ENCODE peak calls at places on chromosomes 4 and X, in nine cellular contexts. O, F, C, R, Z, Y, E, S and P are unnamed samples.

GRCh38 chr4:84870398-84871163 is 95.9 kb downstream of the WDFY3 start:
- DNase-seq in O (peak; percentile 66), F (no peak), C (peak; percentile 9), R (no peak), Z (no peak), Y (no peak), E (peak; percentile 20), S (peak; percentile 43), P (peak; percentile 81)

GRCh38 chrX:41481264-41482109 is 34.3 kb downstream of the NYX start:
- DNase-seq in O (no peak), F (no peak), C (peak; percentile 15), R (no peak), Z (no peak), Y (no peak), E (no peak), S (no peak), P (no peak)

GRCh38 chr4:183541081-183542045 is 36.5 kb downstream of the ING2 start:
- DNase-seq in O (peak; percentile 45), F (peak; percentile 49), C (no peak), R (no peak), Z (no peak), Y (peak; percentile 75), E (peak; percentile 8), S (peak; percentile 79), P (no peak)

GRCh38 chr4:26723216-26723615 is 137.4 kb upstream of the STIM2 start:
- DNase-seq in O (no peak), F (no peak), C (no peak), R (no peak), Z (no peak), Y (no peak), E (no peak), S (no peak), P (no peak)

GRCh38 chrX:15507005-15507404 is 6.4 kb downstream of the BMX start:
- DNase-seq in O (no peak), F (no peak), C (no peak), R (no peak), Z (no peak), Y (no peak), E (no peak), S (no peak), P (no peak)

GRCh38 chr4:185847352-185848078 is 35.5 kb upstream of the SORBS2 start:
- DNase-seq in O (peak; percentile 85), F (peak; percentile 72), C (peak; percentile 38), R (no peak), Z (no peak), Y (no peak), E (no peak), S (peak; percentile 70), P (peak; percentile 94)

GRCh38 chr4:119209077-119209476 is 3.4 kb upstream of the USP53 start:
- DNase-seq in O (peak; percentile 96), F (no peak), C (peak; percentile 54), R (no peak), Z (no peak), Y (no peak), E (peak; percentile 66), S (peak; percentile 90), P (peak; percentile 94)

GRCh38 chr4:1356181-1356998 is 9.4 kb downstream of the UVSSA start:
- DNase-seq in O (peak; percentile 83), F (peak; percentile 82), C (peak; percentile 61), R (peak; percentile 59), Z (no peak), Y (peak; percentile 67), E (no peak), S (peak; percentile 59), P (peak; percentile 41)

GRCh38 chr4:88162636-88163035 is 4.2 kb upstream of the ABCG2 start:
- DNase-seq in O (peak; percentile 66), F (no peak), C (no peak), R (no peak), Z (no peak), Y (no peak), E (no peak), S (peak; percentile 36), P (no peak)

GRCh38 chrX:19630228-19630627 is 114.9 kb upstream of the MAP3K15 start:
- DNase-seq in O (no peak), F (no peak), C (no peak), R (no peak), Z (no peak), Y (no peak), E (no peak), S (no peak), P (no peak)

GRCh38 chrX:13103111-13103913 is 58.9 kb upstream of the FAM9C start:
- DNase-seq in O (peak; percentile 20), F (no peak), C (no peak), R (no peak), Z (no peak), Y (no peak), E (no peak), S (no peak), P (no peak)

GRCh38 chr4:29852537-29852936 is 867.6 kb upstream of the PCDH7 start:
- DNase-seq in O (no peak), F (no peak), C (no peak), R (no peak), Z (no peak), Y (no peak), E (no peak), S (no peak), P (no peak)

GRCh38 chrX:48493890-48494364 is 14.9 kb upstream of the PORCN start:
- DNase-seq in O (peak; percentile 60), F (peak; percentile 52), C (no peak), R (no peak), Z (no peak), Y (no peak), E (no peak), S (peak; percentile 50), P (peak; percentile 62)

GRCh38 chr4:4985844-4986243 is 33.4 kb downstream of the CYTL1 start:
- DNase-seq in O (peak; percentile 14), F (no peak), C (no peak), R (no peak), Z (no peak), Y (no peak), E (no peak), S (no peak), P (no peak)

GRCh38 chrX:150759568-150760416 is 66.6 kb downstream of the MTMR1 start:
- DNase-seq in O (no peak), F (no peak), C (no peak), R (no peak), Z (no peak), Y (no peak), E (no peak), S (no peak), P (no peak)

GRCh38 chr4:119550857-119551532 is 77.6 kb downstream of the PDE5A start:
- DNase-seq in O (peak; percentile 74), F (no peak), C (no peak), R (no peak), Z (no peak), Y (no peak), E (no peak), S (no peak), P (peak; percentile 76)

GRCh38 chr4:157514711-157515110 is 294.2 kb downstream of the GRIA2 start:
- DNase-seq in O (no peak), F (peak; percentile 27), C (no peak), R (no peak), Z (no peak), Y (no peak), E (no peak), S (no peak), P (no peak)
- TF ChIP-seq CTCF in O (no peak), F (peak; percentile 8), C (no peak), R (no peak), Z (no peak), Y (no peak), E (no peak), S (no peak), P (peak; percentile 45)

DNA sequence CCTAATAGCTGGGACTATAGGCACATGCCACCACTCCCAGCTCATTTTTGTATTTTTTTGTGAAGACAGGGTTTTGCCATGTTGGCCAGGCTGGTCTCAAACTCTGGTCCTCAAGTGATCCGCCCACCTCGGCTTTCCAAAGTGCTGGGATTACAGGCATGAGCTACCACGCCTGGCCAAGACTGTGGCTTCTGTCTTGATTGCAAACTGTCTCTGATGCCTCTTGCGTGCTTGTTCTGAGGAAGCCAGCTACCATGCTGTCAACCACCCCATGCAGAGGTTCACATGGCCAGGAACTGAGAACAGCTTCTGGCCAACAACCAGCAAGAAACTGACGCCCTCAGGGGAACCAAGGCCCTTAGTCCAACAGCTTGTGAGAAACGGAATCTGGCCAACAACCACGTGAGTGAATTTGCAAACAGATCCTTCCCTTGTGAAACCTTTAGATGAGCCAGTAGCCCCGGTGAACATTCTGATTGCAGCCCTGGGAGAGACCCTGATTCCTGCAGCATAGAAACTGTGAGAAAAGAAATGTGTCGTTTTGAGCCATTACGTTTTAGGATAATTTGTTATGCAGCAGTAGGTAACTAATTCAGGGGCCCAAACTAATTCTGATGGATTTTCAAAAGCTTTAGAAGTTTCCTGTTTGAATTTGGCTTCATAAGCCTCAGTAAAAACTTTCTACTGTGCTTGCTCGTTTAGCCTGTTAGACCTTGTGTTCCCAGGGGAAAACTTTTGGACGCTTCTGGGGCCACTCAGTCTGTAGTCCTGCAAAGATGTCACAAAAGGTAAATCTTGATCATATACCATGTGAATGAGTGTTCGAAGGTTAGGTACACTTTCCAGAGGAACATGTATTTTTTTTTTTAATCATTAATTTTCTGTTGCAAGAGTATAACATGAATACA is 71.0 kb downstream of the SUPT20HL2 start:
- DNase-seq in O (peak; percentile 85), F (no peak), C (no peak), R (no peak), Z (no peak), Y (no peak), E (peak; percentile 29), S (peak; percentile 79), P (peak; percentile 58)
- H3K4me3 ChIP-seq in O (no peak overlapping the region), F (no peak overlapping the region), C (no peak overlapping the region), R (no peak overlapping the region), Z (no peak overlapping the region), Y (no peak overlapping the region), E (no peak overlapping the region), S (no peak overlapping the region), P (no peak overlapping the region)

GRCh38 chrX:155094468-155095061 is 23.3 kb downstream of the BRCC3 start:
- DNase-seq in O (peak; percentile 53), F (peak; percentile 28), C (no peak), R (no peak), Z (no peak), Y (no peak), E (no peak), S (peak; percentile 47), P (peak; percentile 6)
- TF ChIP-seq CTCF in O (peak; percentile 46), F (peak; percentile 57), C (peak; percentile 61), R (peak; percentile 22), Z (peak; percentile 41), Y (peak; percentile 52), E (peak; percentile 62), S (peak; percentile 57), P (peak; percentile 63)

GRCh38 chr4:140293979-140294378 is 79.5 kb upstream of the SCOC start:
- DNase-seq in O (no peak), F (no peak), C (no peak), R (no peak), Z (no peak), Y (no peak), E (no peak), S (no peak), P (no peak)

GRCh38 chr4:140296335-140296753 is 77.1 kb upstream of the SCOC start:
- DNase-seq in O (peak; percentile 96), F (no peak), C (peak; percentile 36), R (peak; percentile 32), Z (no peak), Y (peak; percentile 66), E (peak; percentile 70), S (peak; percentile 94), P (peak; percentile 69)

GRCh38 chr4:140300271-140300970 is 73.0 kb upstream of the SCOC start:
- DNase-seq in O (peak; percentile 91), F (no peak), C (peak; percentile 19), R (no peak), Z (no peak), Y (no peak), E (no peak), S (peak; percentile 78), P (peak; percentile 22)

GRCh38 chr4:140298001-140298400 is 75.4 kb upstream of the SCOC start:
- DNase-seq in O (no peak), F (no peak), C (no peak), R (no peak), Z (no peak), Y (no peak), E (no peak), S (no peak), P (no peak)

GRCh38 chr4:140296871-140297570 is 76.4 kb upstream of the SCOC start:
- DNase-seq in O (no peak), F (no peak), C (no peak), R (no peak), Z (no peak), Y (peak; percentile 36), E (no peak), S (no peak), P (no peak)
- H3K4me3 ChIP-seq in O (no peak overlapping the region), F (no peak overlapping the region), C (no peak overlapping the region), R (no peak overlapping the region), Z (no peak overlapping the region), Y (peak overlapping the region; percentile 4), E (no peak overlapping the region), S (no peak overlapping the region), P (no peak overlapping the region)